ENCODE peak calls at places on chromosome 11, in ten cellular contexts. S is lower lobe of right lung, K is cardiac fibroblast, X is skeletal muscle cell, P is body of pancreas, E is breast epithelium, U is BE2C, L is cardiac muscle cell, B is A673, V is astrocyte of the spinal cord. D is an unnamed sample.

GRCh38 chr11:61752117-61752924 is at the start of gene MYRF:
- DNase-seq in X (no peak), S (peak; percentile 61), K (peak; percentile 42), B (peak; percentile 73), P (peak; percentile 78), U (peak; percentile 64), V (no peak), E (no peak), L (peak; percentile 58), D (peak; percentile 43)

GRCh38 chr11:33703771-33704170 is 3.1 kb upstream of the C11orf91 start:
- DNase-seq in P (no peak), B (no peak), S (peak; percentile 59), E (peak; percentile 63), U (no peak), L (peak; percentile 38), V (no peak), X (no peak), K (peak; percentile 64), D (no peak)

GRCh38 chr11:103609117-103610066 is 427.0 kb upstream of the DDI1 start:
- DNase-seq in V (peak; percentile 95), U (no peak), P (no peak), S (no peak), K (peak; percentile 97), B (peak; percentile 85), L (peak; percentile 98), X (peak; percentile 95), E (no peak), D (no peak)

GRCh38 chr11:68471360-68472340 is 11.1 kb downstream of the PPP6R3 start:
- DNase-seq in X (no peak), U (no peak), L (peak; percentile 95), S (no peak), K (peak; percentile 89), V (peak; percentile 86), P (no peak), E (no peak), B (no peak), D (peak; percentile 21)

GRCh38 chr11:76030973-76031590 is 175.2 kb downstream of the WNT11 start:
- DNase-seq in X (peak; percentile 70), E (no peak), L (peak; percentile 44), U (peak; percentile 36), P (no peak), B (peak; percentile 33), K (peak; percentile 58), V (peak; percentile 45), S (no peak), D (no peak)

GRCh38 chr11:134407321-134407828 is 4.7 kb downstream of the B3GAT1 start:
- DNase-seq in V (no peak), L (no peak), B (peak; percentile 33), S (no peak), U (no peak), P (no peak), X (no peak), E (no peak), K (no peak), D (no peak)

GRCh38 chr11:105100976-105101630 is 38.5 kb downstream of the CARD18 start:
- DNase-seq in E (no peak), P (no peak), B (no peak), K (no peak), U (no peak), X (no peak), S (no peak), L (no peak), V (no peak), D (no peak)

GRCh38 chr11:95092549-95093324 is 3.1 kb downstream of the ENDOD1 start:
- DNase-seq in V (peak; percentile 67), P (no peak), L (peak; percentile 50), K (peak; percentile 67), S (no peak), X (peak; percentile 53), U (peak; percentile 26), E (no peak), B (peak; percentile 40), D (no peak)

GRCh38 chr11:17760102-17761029 is 25.8 kb downstream of the KCNC1 start:
- DNase-seq in U (peak; percentile 51), X (no peak), K (peak; percentile 44), E (no peak), S (no peak), P (peak; percentile 47), V (peak; percentile 14), B (peak; percentile 39), L (peak; percentile 55), D (no peak)

GRCh38 chr11:129323896-129324522 is 51.6 kb upstream of the BARX2 start:
- DNase-seq in X (peak; percentile 41), B (peak; percentile 99), K (peak; percentile 57), V (peak; percentile 22), E (peak; percentile 32), S (no peak), U (no peak), P (peak; percentile 66), L (peak; percentile 74), D (no peak)

GRCh38 chr11:44065851-44066731 is at the start of gene ACCS:
- DNase-seq in V (peak; percentile 94), S (peak; percentile 98), P (peak; percentile 96), X (peak; percentile 80), U (no peak), B (peak; percentile 100), L (peak; percentile 98), E (peak; percentile 87), K (peak; percentile 99), D (peak; percentile 83)

GRCh38 chr11:80084614-80085013 is 643.8 kb upstream of the TENM4 start:
- DNase-seq in P (no peak), E (no peak), L (no peak), B (no peak), U (no peak), K (no peak), V (no peak), S (no peak), X (no peak), D (no peak)

DNA sequence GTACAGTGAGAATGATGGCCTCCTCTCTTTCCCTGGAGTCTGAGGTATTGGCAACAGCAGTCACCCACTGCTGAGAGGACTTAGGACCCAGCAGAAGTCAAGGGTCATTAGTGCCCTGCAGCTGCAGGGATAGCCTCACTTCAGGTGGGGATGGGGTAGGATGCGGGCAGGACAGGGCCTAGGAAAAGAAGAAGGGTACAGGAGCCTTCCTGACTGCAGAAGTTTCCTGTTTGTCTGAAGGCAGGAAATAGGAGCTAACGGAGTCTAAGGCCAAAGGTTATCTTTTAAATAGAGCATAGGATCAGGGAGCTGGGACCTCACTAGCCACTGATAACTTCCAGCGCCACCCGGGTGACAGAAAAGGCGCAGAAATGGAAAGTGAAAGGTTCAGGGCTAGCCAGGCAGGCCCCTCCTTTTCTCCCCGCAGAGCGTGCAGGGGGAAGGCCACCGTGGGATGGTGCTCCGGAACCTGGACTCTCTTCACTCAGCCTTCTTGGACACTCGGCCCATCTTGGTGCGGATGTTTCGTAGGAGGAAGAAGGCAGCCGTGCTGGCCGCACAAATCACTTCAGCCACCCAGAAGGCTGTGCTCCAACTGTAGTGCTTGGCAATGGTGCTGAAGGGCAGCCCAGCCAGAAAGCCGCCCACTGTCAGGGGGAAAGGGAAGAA is 6.0 kb downstream of the TRAPPC4 start:
- DNase-seq in V (no peak), U (no peak), E (no peak), S (no peak), P (no peak), L (no peak), K (no peak), B (no peak), X (no peak), D (no peak)
- H3K4me3 ChIP-seq in V (no peak overlapping the region), U (no peak overlapping the region), E (peak overlapping the region; percentile 13), S (peak overlapping the region; percentile 9), P (no peak overlapping the region), L (no peak overlapping the region), K (no peak overlapping the region), B (no peak overlapping the region), X (no peak overlapping the region), D (no peak overlapping the region)

DNA sequence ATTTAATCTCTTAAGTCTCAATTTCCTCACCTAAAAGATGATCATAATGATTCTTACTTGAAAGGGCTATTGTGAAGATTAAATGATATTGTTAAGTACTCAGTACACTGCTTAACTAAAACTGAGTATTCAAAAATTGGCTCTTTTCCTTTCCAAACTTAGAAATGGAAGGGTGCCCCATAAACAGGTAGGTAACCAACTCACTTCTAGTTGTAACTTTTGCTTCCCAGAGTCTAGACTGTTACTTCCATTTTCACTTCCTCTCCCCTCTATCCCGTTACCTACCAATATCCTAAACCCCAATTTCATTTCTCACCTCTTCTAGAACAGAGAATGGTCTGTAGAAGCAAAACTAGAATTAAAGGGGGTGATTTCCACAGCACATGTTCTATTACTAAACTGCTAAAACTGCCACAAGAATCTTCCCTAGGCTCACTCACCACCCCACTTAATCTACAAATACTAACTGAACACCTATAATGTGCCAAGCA is 50.0 kb downstream of the RRAS2 start:
- DNase-seq in K (no peak), L (no peak), V (no peak), S (no peak), P (no peak), E (no peak), B (no peak), U (no peak), X (no peak), D (no peak)
- H3K4me3 ChIP-seq in K (no peak overlapping the region), L (no peak overlapping the region), V (no peak overlapping the region), S (no peak overlapping the region), P (no peak overlapping the region), E (no peak overlapping the region), B (no peak overlapping the region), U (no peak overlapping the region), X (no peak overlapping the region), D (no peak overlapping the region)

GRCh38 chr11:64298966-64299846 is 952 bp upstream of the CATSPERZ start:
- DNase-seq in K (peak; percentile 41), L (peak; percentile 42), V (no peak), X (no peak), U (no peak), E (peak; percentile 39), B (no peak), S (peak; percentile 70), P (peak; percentile 65), D (no peak)
- H3K4me3 ChIP-seq in K (no peak overlapping the region), L (peak overlapping the region; percentile 3), V (no peak overlapping the region), X (peak overlapping the region; percentile 24), U (peak overlapping the region; percentile 11), E (peak overlapping the region; percentile 47), B (peak overlapping the region; percentile 38), S (peak overlapping the region; percentile 51), P (peak overlapping the region; percentile 2), D (no peak overlapping the region)

GRCh38 chr11:72779495-72780128 is 14.2 kb downstream of the STARD10 start:
- DNase-seq in B (no peak), P (no peak), U (no peak), V (no peak), E (no peak), S (no peak), X (no peak), L (no peak), K (no peak), D (no peak)

GRCh38 chr11:72776844-72777754 is 16.7 kb downstream of the STARD10 start:
- DNase-seq in E (no peak), K (no peak), V (no peak), U (no peak), P (peak; percentile 76), B (no peak), L (no peak), S (peak; percentile 61), X (no peak), D (no peak)

GRCh38 chr11:72780291-72781062 is 13.4 kb downstream of the STARD10 start:
- DNase-seq in V (no peak), U (no peak), P (peak; percentile 25), L (no peak), E (no peak), K (no peak), B (no peak), S (no peak), X (no peak), D (no peak)

GRCh38 chr11:72777755-72778278 is 16.0 kb downstream of the STARD10 start:
- DNase-seq in E (no peak), S (no peak), L (no peak), U (peak; percentile 51), X (no peak), B (no peak), P (peak; percentile 80), K (no peak), V (no peak), D (no peak)

GRCh38 chr11:72778535-72779494 is 15.0 kb downstream of the STARD10 start:
- DNase-seq in U (no peak), V (no peak), L (no peak), K (no peak), P (peak; percentile 65), S (no peak), E (no peak), X (no peak), B (no peak), D (no peak)
- H3K4me3 ChIP-seq in U (no peak overlapping the region), V (no peak overlapping the region), L (no peak overlapping the region), K (no peak overlapping the region), P (no peak overlapping the region), S (peak overlapping the region; percentile 62), E (peak overlapping the region; percentile 12), X (no peak overlapping the region), B (no peak overlapping the region), D (no peak overlapping the region)